ENCODE peak calls at places on chromosomes 4 and X, in seven cellular contexts. F, B, N, Z, R, U and I are unnamed samples.

GRCh38 chrX:54248309-54248708 is 65.3 kb upstream of the FAM120C start:
- DNase-seq in F (peak; percentile 45), B (no peak), N (peak; percentile 37), Z (peak; percentile 20), R (no peak), U (peak; percentile 18), I (no peak)

GRCh38 chrX:140318306-140318705 is 186.6 kb downstream of the SOX3 start:
- DNase-seq in F (no peak), B (peak; percentile 1), N (peak; percentile 6), Z (peak; percentile 60), R (no peak), U (peak; percentile 64), I (no peak)

GRCh38 chr4:125085-125820 is 952 bp downstream of the ZNF718 start:
- DNase-seq in F (peak; percentile 35), B (peak; percentile 24), N (peak; percentile 16), Z (peak; percentile 25), R (peak; percentile 6), U (peak; percentile 24), I (no peak)

GRCh38 chr4:67500373-67500772 is 44.9 kb downstream of the CENPC start:
- DNase-seq in F (no peak), B (no peak), N (no peak), Z (no peak), R (no peak), U (no peak), I (no peak)

GRCh38 chr4:105329081-105329480 is 144.8 kb downstream of the PPA2 start:
- DNase-seq in F (no peak), B (no peak), N (no peak), Z (no peak), R (no peak), U (no peak), I (no peak)

GRCh38 chr4:98110214-98110613 is 33.1 kb downstream of the STPG2 start:
- DNase-seq in F (no peak), B (no peak), N (no peak), Z (no peak), R (no peak), U (no peak), I (no peak)

GRCh38 chrX:123835661-123836371 is 24.0 kb upstream of the XIAP start:
- DNase-seq in F (peak; percentile 83), B (peak; percentile 61), N (peak; percentile 67), Z (peak; percentile 64), R (no peak), U (peak; percentile 75), I (no peak)

GRCh38 chr4:154416183-154416543 is 75.4 kb downstream of the DCHS2 start:
- DNase-seq in F (no peak), B (peak; percentile 1), N (peak; percentile 3), Z (no peak), R (no peak), U (peak; percentile 1), I (no peak)

GRCh38 chrX:9611436-9612145 is 146.7 kb downstream of the TBL1X start:
- DNase-seq in F (peak; percentile 38), B (peak; percentile 9), N (no peak), Z (no peak), R (no peak), U (peak; percentile 56), I (no peak)

GRCh38 chrX:12956704-12957541 is 18.0 kb upstream of the TMSB4X start:
- DNase-seq in F (no peak), B (peak; percentile 51), N (peak; percentile 10), Z (peak; percentile 74), R (peak; percentile 85), U (peak; percentile 74), I (no peak)

GRCh38 chrX:131614241-131614640 is 70.4 kb downstream of the OR13H1 start:
- DNase-seq in F (no peak), B (no peak), N (no peak), Z (peak; percentile 45), R (no peak), U (no peak), I (no peak)

GRCh38 chrX:154486396-154487207 is at the start of gene UBL4A:
- DNase-seq in F (peak; percentile 36), B (peak; percentile 64), N (peak; percentile 38), Z (peak; percentile 24), R (peak; percentile 59), U (peak; percentile 62), I (peak; percentile 4)

GRCh38 chr4:53557601-53558000 is 33.7 kb downstream of the LNX1 start:
- DNase-seq in F (no peak), B (no peak), N (peak; percentile 8), Z (no peak), R (no peak), U (no peak), I (no peak)

GRCh38 chr4:170748975-170749374 is 659.2 kb upstream of the AADAT start:
- DNase-seq in F (no peak), B (no peak), N (no peak), Z (no peak), R (no peak), U (no peak), I (no peak)

GRCh38 chr4:189185810-189186432 is 754.8 kb upstream of the FRG1 start:
- DNase-seq in F (no peak), B (no peak), N (no peak), Z (no peak), R (no peak), U (no peak), I (no peak)

GRCh38 chrX:154481195-154481594 is 2.1 kb upstream of the LAGE3 start:
- DNase-seq in F (no peak), B (no peak), N (no peak), Z (no peak), R (no peak), U (no peak), I (no peak)

GRCh38 chr4:112361181-112361791 is 64.1 kb downstream of the ALPK1 start:
- DNase-seq in F (peak; percentile 4), B (peak; percentile 13), N (no peak), Z (peak; percentile 70), R (peak; percentile 8), U (peak; percentile 5), I (peak; percentile 12)

GRCh38 chrX:71626576-71626975 is 8.3 kb upstream of the CXCR3 start:
- DNase-seq in F (no peak), B (no peak), N (no peak), Z (no peak), R (no peak), U (no peak), I (no peak)

GRCh38 chr4:67886281-67886680 is 2.5 kb upstream of the TMPRSS11D start:
- DNase-seq in F (peak; percentile 80), B (peak; percentile 31), N (no peak), Z (peak; percentile 58), R (no peak), U (no peak), I (no peak)

GRCh38 chrX:19954707-19955106 is 36.2 kb downstream of the BCLAF3 start:
- DNase-seq in F (peak; percentile 29), B (peak; percentile 29), N (no peak), Z (no peak), R (no peak), U (no peak), I (peak; percentile 17)

GRCh38 chrX:19731307-19731706 is 156.1 kb downstream of the SH3KBP1 start:
- DNase-seq in F (no peak), B (no peak), N (no peak), Z (no peak), R (no peak), U (no peak), I (no peak)

GRCh38 chr4:20496078-20496477 is 204.2 kb upstream of the PACRGL start:
- DNase-seq in F (peak; percentile 20), B (no peak), N (no peak), Z (no peak), R (no peak), U (no peak), I (no peak)

GRCh38 chr4:55396305-55397023 is 707 bp downstream of the TMEM165 start:
- DNase-seq in F (peak; percentile 43), B (peak; percentile 54), N (peak; percentile 52), Z (peak; percentile 48), R (no peak), U (peak; percentile 38), I (no peak)

GRCh38 chrX:27591938-27592337 is 1.8 kb downstream of the DCAF8L2 start:
- DNase-seq in F (no peak), B (no peak), N (no peak), Z (no peak), R (no peak), U (no peak), I (no peak)

GRCh38 chr4:124530464-124531077 is 182.0 kb downstream of the ANKRD50 start:
- DNase-seq in F (peak; percentile 77), B (peak; percentile 6), N (peak; percentile 24), Z (no peak), R (no peak), U (peak; percentile 0), I (peak; percentile 52)

GRCh38 chr4:41282362-41282761 is 25.6 kb downstream of the UCHL1 start:
- DNase-seq in F (no peak), B (no peak), N (no peak), Z (no peak), R (no peak), U (no peak), I (no peak)

GRCh38 chr4:145619639-145619996 is 433 bp downstream of the MMAA start:
- DNase-seq in F (peak; percentile 52), B (no peak), N (peak; percentile 12), Z (no peak), R (no peak), U (peak; percentile 47), I (no peak)

GRCh38 chr4:4696521-4696920 is 154.7 kb upstream of the STX18 start:
- DNase-seq in F (no peak), B (no peak), N (no peak), Z (no peak), R (no peak), U (no peak), I (no peak)

GRCh38 chrX:69987691-69988090 is 62.0 kb downstream of the AWAT2 start:
- DNase-seq in F (peak; percentile 6), B (no peak), N (no peak), Z (no peak), R (no peak), U (no peak), I (no peak)

GRCh38 chr4:83386931-83387897 is 52.6 kb upstream of the HPSE start:
- DNase-seq in F (no peak), B (no peak), N (peak; percentile 40), Z (no peak), R (no peak), U (no peak), I (no peak)

GRCh38 chrX:6456196-6456595 is 78.7 kb downstream of the VCX3A start:
- DNase-seq in F (no peak), B (no peak), N (no peak), Z (no peak), R (no peak), U (no peak), I (no peak)

GRCh38 chr4:23889814-23890269 is at the start of gene PPARGC1A:
- DNase-seq in F (peak; percentile 62), B (peak; percentile 6), N (peak; percentile 22), Z (peak; percentile 17), R (no peak), U (peak; percentile 26), I (no peak)